ENCODE peak calls at places on chromosomes 7 and 10, in ten cellular contexts. E is SK-N-SH, M is cardiac fibroblast, K is left ventricle myocardium inferior, G is GM13976, A is dorsolateral prefrontal cortex, J is A549, W is fibroblast of pulmonary artery, I is lower lobe of right lung, N is IMR-90. H is an unnamed sample.

GRCh38 chr10:131277278-131277677 is 34.2 kb downstream of the TCERG1L start:
- DNase-seq in W (no peak), I (no peak), E (peak), N (no peak), M (no peak), K (no peak), J (no peak), G (no peak), A (no peak), H (no peak)

GRCh38 chr10:13658864-13659685 is 72.3 kb downstream of the PRPF18 start:
- DNase-seq in G (no peak), N (no peak), M (no peak), W (no peak), K (peak), E (no peak), A (peak), J (no peak), I (peak), H (no peak)

GRCh38 chr7:125675169-125675568 is 745.5 kb upstream of the POT1 start:
- DNase-seq in E (no peak), W (no peak), G (no peak), N (no peak), M (no peak), K (no peak), A (no peak), J (no peak), I (no peak), H (no peak)

GRCh38 chr10:15461353-15462108 is 90.4 kb upstream of the FAM171A1 start:
- DNase-seq in K (peak), M (peak), G (no peak), I (no peak), A (no peak), N (peak), J (peak), W (peak), E (peak), H (peak)

GRCh38 chr10:110379831-110380230 is 75.1 kb upstream of the SMNDC1 start:
- DNase-seq in M (peak), N (no peak), G (no peak), I (no peak), J (no peak), E (no peak), K (no peak), W (peak), A (no peak), H (no peak)

GRCh38 chr7:15801565-15801964 is 115.1 kb upstream of the MEOX2 start:
- DNase-seq in A (no peak), J (no peak), K (no peak), I (no peak), W (peak), M (peak), E (no peak), N (peak), G (no peak), H (peak)

GRCh38 chr10:112649492-112650152 is 202.6 kb downstream of the VTI1A start:
- DNase-seq in K (no peak), J (peak), A (no peak), I (no peak), M (no peak), N (peak), G (no peak), E (no peak), W (peak), H (no peak)

GRCh38 chr7:120981888-120982615 is 6.5 kb upstream of the CPED1 start:
- DNase-seq in G (no peak), I (no peak), N (peak), A (no peak), W (peak), E (no peak), J (no peak), K (no peak), M (peak), H (peak)

GRCh38 chr7:40356871-40357676 is 222.3 kb downstream of the SUGCT start:
- DNase-seq in N (peak), K (no peak), G (no peak), E (no peak), J (no peak), A (no peak), W (peak), I (no peak), M (peak), H (peak)

GRCh38 chr10:98170249-98171117 is 36.0 kb downstream of the R3HCC1L start:
- DNase-seq in I (no peak), E (peak), G (peak), N (peak), J (peak), K (no peak), M (peak), W (peak), A (no peak), H (peak)

GRCh38 chr7:74398426-74398825 is 55.3 kb upstream of the GTF2IRD1 start:
- DNase-seq in G (no peak), M (no peak), J (no peak), N (no peak), K (no peak), E (no peak), W (no peak), A (no peak), I (no peak), H (no peak)

GRCh38 chr7:132575336-132575986 is 809 bp downstream of the PLXNA4 start:
- DNase-seq in A (peak), J (peak), G (peak), E (peak), W (peak), M (peak), K (peak), N (peak), I (no peak), H (peak)

GRCh38 chr7:2024227-2024918 is 208.4 kb downstream of the MAD1L1 start:
- DNase-seq in G (no peak), E (peak), I (peak), J (no peak), N (no peak), K (peak), M (peak), W (no peak), A (no peak), H (no peak)

GRCh38 chr10:45495438-45496152 is 121.6 kb downstream of the ALOX5 start:
- DNase-seq in I (no peak), E (no peak), G (no peak), J (peak), M (no peak), N (no peak), W (peak), A (no peak), K (no peak), H (peak)

GRCh38 chr10:88879754-88880286 is at the start of gene STAMBPL1:
- DNase-seq in E (no peak), J (no peak), W (no peak), K (no peak), I (no peak), G (no peak), A (no peak), M (peak), N (no peak), H (peak)

GRCh38 chr10:61987951-61988379 is 86.5 kb downstream of the ARID5B start:
- DNase-seq in A (no peak), E (no peak), K (no peak), M (no peak), W (no peak), J (no peak), G (peak), I (no peak), N (peak), H (peak)

GRCh38 chr10:114286971-114287370 is 47.9 kb downstream of the VWA2 start:
- DNase-seq in M (no peak), A (peak), J (no peak), N (no peak), G (no peak), I (peak), W (no peak), E (no peak), K (no peak), H (no peak)

GRCh38 chr10:70130878-70131559 is 1.6 kb downstream of the AIFM2 start:
- DNase-seq in G (no peak), I (no peak), W (peak), K (no peak), N (peak), A (peak), J (peak), E (no peak), M (peak), H (peak)

GRCh38 chr10:1551636-1552338 is 185.5 kb downstream of the ADARB2 start:
- DNase-seq in K (no peak), E (peak), G (no peak), J (no peak), I (no peak), N (no peak), W (no peak), M (no peak), A (peak), H (no peak)

GRCh38 chr7:105934577-105935185 is 28.4 kb upstream of the CDHR3 start:
- DNase-seq in E (peak), I (no peak), J (peak), N (peak), K (no peak), W (peak), G (no peak), M (peak), A (no peak), H (peak)

GRCh38 chr10:80581469-80581835 is 43.8 kb downstream of the SH2D4B start:
- DNase-seq in J (no peak), M (no peak), I (no peak), E (no peak), G (no peak), N (no peak), A (no peak), K (no peak), W (no peak), H (no peak)

GRCh38 chr7:117688126-117688525 is 185.1 kb downstream of the CTTNBP2 start:
- DNase-seq in J (no peak), I (no peak), K (no peak), N (no peak), M (no peak), A (no peak), G (no peak), W (no peak), E (no peak), H (no peak)

DNA sequence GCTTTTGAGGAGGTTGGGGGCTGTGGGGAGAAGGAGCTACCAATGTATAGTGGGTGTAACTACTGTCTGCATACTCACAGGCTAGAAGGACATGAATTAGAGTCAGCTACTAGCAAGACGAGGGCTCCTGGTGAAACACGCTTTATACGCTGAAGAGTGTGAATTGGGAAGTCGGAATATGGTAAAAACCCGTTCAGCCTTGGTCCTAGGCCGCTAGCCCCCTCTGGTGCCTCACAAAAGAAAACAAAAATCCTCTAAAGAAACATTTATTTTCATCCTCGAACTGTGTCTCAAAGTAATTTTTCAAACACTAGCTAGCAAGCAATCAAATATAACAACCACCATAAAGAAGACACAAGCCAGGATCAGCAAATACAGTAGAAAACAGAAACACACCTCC is 338.1 kb upstream of the SEMA3C start:
- DNase-seq in W (peak), J (peak), I (no peak), G (no peak), E (no peak), A (no peak), N (peak), K (no peak), M (peak), H (peak)
- TF ChIP-seq CTCF in W (peak), J (peak), I (peak), G (no peak), E (peak), A (no peak), N (peak), K (peak), M (peak), H (peak)

GRCh38 chr10:120508966-120509365 is 51.9 kb downstream of the PLPP4 start:
- DNase-seq in G (no peak), E (no peak), W (no peak), I (no peak), J (no peak), N (no peak), A (no peak), M (no peak), K (no peak), H (no peak)

GRCh38 chr10:120514035-120514620 is 57.1 kb downstream of the PLPP4 start:
- DNase-seq in W (peak), I (no peak), A (no peak), G (peak), K (no peak), J (peak), N (peak), E (no peak), M (peak), H (peak)

GRCh38 chr10:120508393-120508792 is 51.4 kb downstream of the PLPP4 start:
- DNase-seq in J (peak), I (no peak), M (peak), K (no peak), N (no peak), G (no peak), W (peak), E (no peak), A (no peak), H (peak)

GRCh38 chr10:120513307-120513706 is 56.3 kb downstream of the PLPP4 start:
- DNase-seq in G (no peak), A (no peak), M (no peak), N (no peak), J (no peak), E (no peak), I (no peak), W (no peak), K (no peak), H (no peak)

GRCh38 chr10:120511165-120511564 is 54.1 kb downstream of the PLPP4 start:
- DNase-seq in W (peak), J (no peak), E (no peak), N (no peak), G (no peak), M (no peak), A (no peak), I (no peak), K (no peak), H (peak)
- TF ChIP-seq CTCF in W (no peak), J (no peak), E (peak), N (no peak), G (no peak), M (no peak), A (no peak), I (no peak), K (no peak), H (no peak)

DNA sequence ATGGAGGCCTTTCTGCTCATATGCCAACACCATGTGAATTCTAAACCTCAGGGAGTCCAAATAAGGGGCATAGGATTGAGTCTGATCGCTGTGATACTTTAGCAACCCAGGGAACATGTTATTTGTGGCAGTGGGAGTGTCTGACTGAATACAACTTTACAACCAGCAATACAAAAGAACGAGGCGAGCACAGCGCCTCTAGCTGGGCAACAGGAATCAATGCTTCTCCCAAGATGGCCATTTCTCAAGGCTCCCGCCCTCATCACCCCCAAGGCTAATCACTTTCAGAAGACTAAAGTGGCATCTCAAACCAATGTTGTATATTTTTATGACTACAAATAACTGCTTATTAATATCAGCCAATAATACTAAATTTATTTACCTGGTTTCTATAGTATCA is 28.1 kb downstream of the YWHAG start:
- DNase-seq in M (no peak), A (no peak), W (no peak), N (no peak), J (no peak), G (no peak), K (no peak), I (no peak), E (no peak), H (no peak)
- TF ChIP-seq CTCF in M (no peak), A (no peak), W (no peak), N (no peak), J (no peak), G (no peak), K (no peak), I (no peak), E (peak), H (peak)

DNA sequence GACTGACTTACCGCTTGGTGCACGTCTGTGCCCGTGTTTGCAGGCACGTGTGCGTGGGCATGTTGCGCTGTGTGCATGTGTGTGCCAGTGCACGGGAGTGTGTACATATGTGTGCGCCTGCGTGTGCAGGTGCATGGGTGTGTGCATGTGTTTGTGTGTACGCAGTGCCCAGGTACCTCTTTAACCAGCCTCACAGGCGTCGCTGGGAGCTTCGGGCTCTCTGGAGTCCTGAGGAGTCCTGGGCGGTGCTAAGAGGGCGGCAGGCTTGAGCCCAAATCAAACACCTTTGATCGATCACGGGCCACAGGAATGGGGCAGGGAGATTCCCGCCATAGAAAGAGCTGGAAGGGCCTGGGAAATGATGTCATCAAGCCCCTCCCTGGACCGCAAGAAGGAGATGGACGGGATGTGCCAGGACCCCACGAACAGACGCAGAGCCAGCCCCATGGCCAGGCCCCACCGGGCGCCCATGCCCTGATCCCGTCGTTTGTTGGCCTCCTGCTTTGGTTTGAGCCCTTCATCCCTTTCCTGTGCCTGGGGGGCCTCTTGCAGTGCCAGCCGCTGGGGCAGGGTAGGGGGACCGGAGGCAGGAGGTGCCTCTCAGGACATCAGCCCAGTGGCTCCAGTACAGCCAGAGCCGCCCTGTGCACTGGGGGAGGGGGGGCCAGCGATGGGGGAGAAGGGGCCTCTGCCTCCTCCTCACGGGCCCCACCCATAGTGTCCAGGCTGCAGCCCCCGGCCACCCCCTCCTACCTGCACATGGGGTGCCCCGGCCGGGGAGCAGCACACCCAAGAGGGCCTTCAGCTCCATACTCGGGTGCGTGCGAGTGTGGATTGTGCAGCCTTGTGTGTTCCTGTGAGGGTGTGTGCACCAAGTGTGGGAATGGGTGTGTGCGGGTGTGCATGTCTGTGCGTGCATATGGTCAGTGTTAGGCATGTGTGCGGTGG is 5.8 kb downstream of the KNDC1 start:
- DNase-seq in J (no peak), M (no peak), W (no peak), G (no peak), A (no peak), E (peak), I (peak), N (no peak), K (no peak), H (no peak)
- TF ChIP-seq CTCF in J (no peak), M (no peak), W (no peak), G (no peak), A (no peak), E (no peak), I (no peak), N (no peak), K (no peak), H (no peak)

GRCh38 chr7:104252409-104253134 is 44.8 kb upstream of the ORC5 start:
- DNase-seq in N (no peak), K (no peak), E (no peak), G (no peak), J (peak), I (no peak), M (no peak), W (peak), A (no peak), H (peak)
- TF ChIP-seq CTCF in N (no peak), K (peak), E (peak), G (no peak), J (peak), I (no peak), M (no peak), W (peak), A (no peak), H (peak)

H was measured in fibroblast of mammary gland.